ENCODE peak calls at places on chromosomes 7 and 10, in five cellular contexts. X is dorsolateral prefrontal cortex, D is fibroblast of mammary gland, Z is NCI-H2081, I is BE2C. W is an unnamed sample.

GRCh38 chr7:42385912-42386311 is 148.9 kb upstream of the GLI3 start:
- DNase-seq in D (no peak), X (no peak), I (no peak), Z (no peak), W (no peak)

GRCh38 chr10:21830037-21830436 is 173.5 kb downstream of the DNAJC1 start:
- DNase-seq in D (no peak), I (no peak), Z (no peak), X (no peak), W (no peak)

GRCh38 chr10:511101-511848 is 178.2 kb downstream of the DIP2C start:
- DNase-seq in Z (peak), X (peak), I (peak), D (peak), W (peak)

GRCh38 chr7:15571303-15571878 is 9.6 kb upstream of the AGMO start:
- DNase-seq in I (no peak), D (peak), X (no peak), Z (no peak), W (peak)

GRCh38 chr10:97399843-97400545 is 1.1 kb downstream of the RRP12 start:
- DNase-seq in X (no peak), Z (no peak), I (peak), D (peak), W (peak)

GRCh38 chr10:91820144-91820543 is 21.9 kb downstream of the TNKS2 start:
- DNase-seq in D (no peak), X (no peak), Z (no peak), I (no peak), W (peak)

GRCh38 chr10:119254355-119254754 is 47.0 kb downstream of the GRK5 start:
- DNase-seq in X (no peak), D (no peak), I (no peak), Z (no peak), W (no peak)

GRCh38 chr10:130105724-130106123 is 4.9 kb downstream of the C10orf143 start:
- DNase-seq in D (no peak), I (no peak), X (no peak), Z (no peak), W (no peak)

GRCh38 chr10:93471110-93471651 is 11.0 kb downstream of the MYOF start:
- DNase-seq in X (no peak), D (peak), I (no peak), Z (no peak), W (peak)

GRCh38 chr10:88370713-88371112 is 212.4 kb downstream of the RNLS start:
- DNase-seq in X (no peak), I (no peak), Z (no peak), D (no peak), W (no peak)

GRCh38 chr7:77457779-77458178 is 41.6 kb upstream of the GSAP start:
- DNase-seq in I (no peak), Z (no peak), X (no peak), D (no peak), W (no peak)

GRCh38 chr10:31524458-31524857 is 205.4 kb downstream of the ZEB1 start:
- DNase-seq in D (no peak), X (no peak), I (no peak), Z (no peak), W (no peak)

GRCh38 chr10:122490786-122491680 is 29.7 kb downstream of the HTRA1 start:
- DNase-seq in D (peak), X (peak), Z (no peak), I (no peak), W (peak)

GRCh38 chr10:132492323-132493035 is 45.1 kb upstream of the INPP5A start:
- DNase-seq in X (peak), Z (no peak), I (no peak), D (no peak), W (no peak)

GRCh38 chr7:22113041-22113440 is 167.3 kb upstream of the CDCA7L start:
- DNase-seq in D (no peak), X (no peak), Z (no peak), I (no peak), W (no peak)

GRCh38 chr7:65798111-65799075 is 74.5 kb upstream of the VKORC1L1 start:
- DNase-seq in D (peak), X (no peak), I (no peak), Z (no peak), W (peak)

GRCh38 chr10:95295031-95295755 is 4.4 kb upstream of the PDLIM1 start:
- DNase-seq in I (peak), Z (no peak), X (no peak), D (peak), W (peak)

GRCh38 chr10:69446650-69447151 is 4.6 kb upstream of the TSPAN15 start:
- DNase-seq in Z (no peak), I (no peak), X (no peak), D (peak), W (peak)

GRCh38 chr10:132457328-132458070 is 60.5 kb downstream of the PWWP2B start:
- DNase-seq in Z (no peak), X (no peak), I (peak), D (no peak), W (no peak)

GRCh38 chr7:117202511-117202910 is 120.3 kb downstream of the WNT2 start:
- DNase-seq in X (no peak), Z (no peak), I (no peak), D (peak), W (peak)

GRCh38 chr10:30818010-30818660 is 188.6 kb upstream of the LYZL2 start:
- DNase-seq in D (peak), Z (no peak), I (peak), X (no peak), W (no peak)

GRCh38 chr7:78125884-78126283 is 327.3 kb downstream of the PHTF2 start:
- DNase-seq in Z (no peak), I (no peak), D (peak), X (no peak), W (peak)

GRCh38 chr10:70742537-70743429 is 42.4 kb downstream of the TBATA start:
- DNase-seq in X (no peak), D (peak), I (no peak), Z (no peak), W (no peak)